ENCODE peak calls at places on chromosomes 6 and 20, in nine cellular contexts. One of them, this sample, is unnamed.

GRCh38 chr20:49768204-49769124 is 44.2 kb upstream of the SLC9A8 start:
- DNase-seq in IMR-90: peak
- DNase-seq in gastrocnemius medialis: peak
- DNase-seq in psoas muscle: peak
- DNase-seq in stomach: peak
- DNase-seq in small intestine: peak
- DNase-seq in tibial artery: peak
- DNase-seq in PC-9: peak
- DNase-seq in dorsolateral prefrontal cortex: no peak
- DNase-seq in this sample: no peak

GRCh38 chr6:141580988-141581387 is 551.7 kb upstream of the GJE1 start:
- DNase-seq in IMR-90: peak
- DNase-seq in gastrocnemius medialis: no peak
- DNase-seq in PC-9: no peak
- DNase-seq in small intestine: no peak
- DNase-seq in psoas muscle: no peak
- DNase-seq in dorsolateral prefrontal cortex: no peak
- DNase-seq in stomach: no peak
- DNase-seq in tibial artery: no peak
- DNase-seq in this sample: no peak

GRCh38 chr20:25280051-25280573 is 32.2 kb downstream of the PYGB start:
- DNase-seq in PC-9: no peak
- DNase-seq in gastrocnemius medialis: no peak
- DNase-seq in dorsolateral prefrontal cortex: peak
- DNase-seq in psoas muscle: peak
- DNase-seq in stomach: peak
- DNase-seq in tibial artery: peak
- DNase-seq in IMR-90: no peak
- DNase-seq in small intestine: no peak
- DNase-seq in this sample: no peak

GRCh38 chr20:58109918-58110635 is 118.4 kb downstream of the ANKRD60 start:
- DNase-seq in PC-9: no peak
- DNase-seq in gastrocnemius medialis: no peak
- DNase-seq in stomach: no peak
- DNase-seq in psoas muscle: no peak
- DNase-seq in dorsolateral prefrontal cortex: no peak
- DNase-seq in small intestine: no peak
- DNase-seq in IMR-90: no peak
- DNase-seq in tibial artery: no peak
- DNase-seq in this sample: no peak

GRCh38 chr6:34806738-34807453 is 15.0 kb downstream of the BLTP3A start:
- DNase-seq in psoas muscle: no peak
- DNase-seq in tibial artery: no peak
- DNase-seq in gastrocnemius medialis: no peak
- DNase-seq in IMR-90: peak
- DNase-seq in PC-9: no peak
- DNase-seq in dorsolateral prefrontal cortex: no peak
- DNase-seq in stomach: no peak
- DNase-seq in small intestine: no peak
- DNase-seq in this sample: no peak

GRCh38 chr20:31593221-31594001 is 11.7 kb upstream of the ID1 start:
- DNase-seq in small intestine: peak
- DNase-seq in tibial artery: no peak
- DNase-seq in IMR-90: peak
- DNase-seq in gastrocnemius medialis: no peak
- DNase-seq in stomach: peak
- DNase-seq in psoas muscle: no peak
- DNase-seq in PC-9: peak
- DNase-seq in dorsolateral prefrontal cortex: no peak
- DNase-seq in this sample: no peak

GRCh38 chr6:116210750-116211425 is 43.0 kb downstream of the TSPYL4 start:
- DNase-seq in PC-9: peak
- DNase-seq in small intestine: no peak
- DNase-seq in psoas muscle: peak
- DNase-seq in gastrocnemius medialis: peak
- DNase-seq in dorsolateral prefrontal cortex: no peak
- DNase-seq in IMR-90: peak
- DNase-seq in tibial artery: no peak
- DNase-seq in stomach: no peak
- DNase-seq in this sample: no peak

GRCh38 chr6:109050447-109051102 is 44.1 kb downstream of the SESN1 start:
- DNase-seq in IMR-90: no peak
- DNase-seq in dorsolateral prefrontal cortex: no peak
- DNase-seq in small intestine: no peak
- DNase-seq in stomach: no peak
- DNase-seq in gastrocnemius medialis: no peak
- DNase-seq in PC-9: no peak
- DNase-seq in tibial artery: no peak
- DNase-seq in psoas muscle: no peak
- DNase-seq in this sample: no peak

GRCh38 chr6:106730672-106731071 is 101.3 kb downstream of the QRSL1 start:
- DNase-seq in psoas muscle: no peak
- DNase-seq in small intestine: no peak
- DNase-seq in stomach: peak
- DNase-seq in tibial artery: no peak
- DNase-seq in IMR-90: no peak
- DNase-seq in gastrocnemius medialis: no peak
- DNase-seq in PC-9: no peak
- DNase-seq in dorsolateral prefrontal cortex: no peak
- DNase-seq in this sample: no peak

GRCh38 chr6:1641391-1641790 is 31.7 kb downstream of the FOXC1 start:
- DNase-seq in IMR-90: no peak
- DNase-seq in psoas muscle: no peak
- DNase-seq in dorsolateral prefrontal cortex: no peak
- DNase-seq in small intestine: peak
- DNase-seq in tibial artery: no peak
- DNase-seq in gastrocnemius medialis: no peak
- DNase-seq in stomach: peak
- DNase-seq in PC-9: peak
- DNase-seq in this sample: no peak

GRCh38 chr6:21046276-21046675 is 512.0 kb downstream of the CDKAL1 start:
- DNase-seq in tibial artery: no peak
- DNase-seq in stomach: no peak
- DNase-seq in PC-9: no peak
- DNase-seq in gastrocnemius medialis: no peak
- DNase-seq in IMR-90: no peak
- DNase-seq in psoas muscle: no peak
- DNase-seq in small intestine: no peak
- DNase-seq in dorsolateral prefrontal cortex: no peak
- DNase-seq in this sample: no peak

DNA sequence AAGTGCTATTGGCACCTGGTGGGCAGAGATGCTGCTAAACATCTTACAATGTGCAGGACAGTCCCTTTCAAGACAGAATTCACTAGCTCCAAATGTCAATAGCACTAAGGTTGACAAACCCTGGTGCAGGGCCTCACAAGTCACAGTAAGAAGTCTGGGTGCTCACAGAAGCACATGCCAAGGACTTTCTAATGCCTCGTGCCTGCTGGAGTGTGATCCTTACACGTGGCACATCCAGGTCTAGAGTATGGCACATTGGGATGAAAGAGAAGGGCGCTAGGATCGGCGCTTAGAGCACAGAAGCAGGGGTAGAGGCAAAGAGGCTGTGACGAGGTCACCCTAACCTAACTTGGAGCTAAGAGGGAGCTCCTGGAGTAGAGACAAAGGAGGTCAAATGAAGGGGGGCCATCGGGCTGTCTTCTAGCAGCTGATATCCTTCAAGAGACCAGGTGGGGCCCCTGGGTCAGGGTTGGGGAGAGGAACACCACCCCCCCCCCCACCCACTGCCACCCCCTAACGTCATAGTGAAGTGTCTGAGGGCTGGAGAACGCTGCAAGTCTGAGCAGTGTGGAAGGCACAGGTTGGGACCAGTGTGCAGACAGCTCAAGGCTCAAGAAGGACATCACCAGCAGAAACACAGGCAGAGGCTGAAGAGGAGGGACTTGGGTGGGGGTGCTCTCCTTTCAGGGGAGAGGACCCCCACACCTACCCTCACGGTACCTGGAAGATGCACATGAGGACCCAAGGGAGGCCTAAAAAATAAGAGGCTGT is 97.7 kb upstream of the MRPS10 start:
- DNase-seq in psoas muscle: no peak
- DNase-seq in PC-9: no peak
- DNase-seq in dorsolateral prefrontal cortex: no peak
- DNase-seq in tibial artery: no peak
- DNase-seq in IMR-90: no peak
- DNase-seq in small intestine: no peak
- DNase-seq in stomach: no peak
- DNase-seq in gastrocnemius medialis: no peak
- DNase-seq in this sample: no peak
- H3K27ac ChIP-seq in psoas muscle: no peak
- H3K27ac ChIP-seq in PC-9: peak
- H3K27ac ChIP-seq in dorsolateral prefrontal cortex: no peak
- H3K27ac ChIP-seq in tibial artery: no peak
- H3K27ac ChIP-seq in IMR-90: peak
- H3K27ac ChIP-seq in small intestine: peak
- H3K27ac ChIP-seq in stomach: peak
- H3K27ac ChIP-seq in gastrocnemius medialis: no peak
- H3K27ac ChIP-seq in this sample: peak

GRCh38 chr6:43494321-43494720 is 15.8 kb downstream of the LRRC73 start:
- DNase-seq in small intestine: no peak
- DNase-seq in dorsolateral prefrontal cortex: no peak
- DNase-seq in psoas muscle: no peak
- DNase-seq in stomach: no peak
- DNase-seq in PC-9: no peak
- DNase-seq in IMR-90: no peak
- DNase-seq in gastrocnemius medialis: no peak
- DNase-seq in tibial artery: no peak
- DNase-seq in this sample: no peak
- H3K27ac ChIP-seq in small intestine: peak
- H3K27ac ChIP-seq in dorsolateral prefrontal cortex: peak
- H3K27ac ChIP-seq in psoas muscle: no peak
- H3K27ac ChIP-seq in stomach: no peak
- H3K27ac ChIP-seq in PC-9: no peak
- H3K27ac ChIP-seq in IMR-90: no peak
- H3K27ac ChIP-seq in gastrocnemius medialis: no peak
- H3K27ac ChIP-seq in tibial artery: no peak
- H3K27ac ChIP-seq in this sample: no peak

DNA sequence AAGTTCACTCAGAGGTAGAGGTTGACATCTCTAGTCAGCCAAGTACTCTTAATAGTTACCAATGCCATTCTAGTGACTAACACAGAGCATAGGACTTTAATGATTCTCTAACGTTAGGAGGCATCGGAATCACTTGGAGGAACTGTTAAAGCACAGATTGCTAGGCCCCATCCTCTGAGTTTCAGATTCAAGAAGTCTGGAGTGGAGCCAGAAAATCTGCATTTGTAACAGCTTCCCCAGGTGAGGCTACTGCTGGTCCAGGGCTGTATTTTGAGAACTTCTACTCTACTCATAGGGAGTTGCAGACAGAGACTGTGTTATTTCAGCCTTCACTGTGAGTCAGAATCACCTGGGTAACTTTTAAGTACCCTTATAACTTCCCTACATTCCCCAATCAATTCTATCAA is 5.7 kb downstream of the LMBRD1 start:
- DNase-seq in small intestine: peak
- DNase-seq in stomach: no peak
- DNase-seq in PC-9: no peak
- DNase-seq in tibial artery: no peak
- DNase-seq in psoas muscle: no peak
- DNase-seq in gastrocnemius medialis: no peak
- DNase-seq in IMR-90: peak
- DNase-seq in dorsolateral prefrontal cortex: no peak
- DNase-seq in this sample: no peak
- H3K27ac ChIP-seq in small intestine: peak
- H3K27ac ChIP-seq in stomach: peak
- H3K27ac ChIP-seq in PC-9: no peak
- H3K27ac ChIP-seq in tibial artery: peak
- H3K27ac ChIP-seq in psoas muscle: peak
- H3K27ac ChIP-seq in gastrocnemius medialis: peak
- H3K27ac ChIP-seq in IMR-90: no peak
- H3K27ac ChIP-seq in dorsolateral prefrontal cortex: no peak
- H3K27ac ChIP-seq in this sample: peak

GRCh38 chr6:6834356-6835342 is 246.1 kb downstream of the LY86 start:
- DNase-seq in tibial artery: no peak
- DNase-seq in stomach: no peak
- DNase-seq in dorsolateral prefrontal cortex: no peak
- DNase-seq in IMR-90: no peak
- DNase-seq in gastrocnemius medialis: no peak
- DNase-seq in PC-9: no peak
- DNase-seq in small intestine: peak
- DNase-seq in psoas muscle: no peak
- DNase-seq in this sample: no peak
- H3K27ac ChIP-seq in tibial artery: no peak
- H3K27ac ChIP-seq in stomach: no peak
- H3K27ac ChIP-seq in dorsolateral prefrontal cortex: no peak
- H3K27ac ChIP-seq in IMR-90: no peak
- H3K27ac ChIP-seq in gastrocnemius medialis: no peak
- H3K27ac ChIP-seq in PC-9: no peak
- H3K27ac ChIP-seq in small intestine: no peak
- H3K27ac ChIP-seq in psoas muscle: no peak
- H3K27ac ChIP-seq in this sample: no peak

GRCh38 chr6:30915591-30915946 is 1.5 kb downstream of the VARS2 start:
- DNase-seq in dorsolateral prefrontal cortex: no peak
- DNase-seq in IMR-90: peak
- DNase-seq in tibial artery: no peak
- DNase-seq in small intestine: peak
- DNase-seq in psoas muscle: no peak
- DNase-seq in stomach: no peak
- DNase-seq in gastrocnemius medialis: no peak
- DNase-seq in PC-9: peak
- DNase-seq in this sample: no peak
- H3K27ac ChIP-seq in dorsolateral prefrontal cortex: peak
- H3K27ac ChIP-seq in IMR-90: no peak
- H3K27ac ChIP-seq in tibial artery: peak
- H3K27ac ChIP-seq in small intestine: no peak
- H3K27ac ChIP-seq in psoas muscle: peak
- H3K27ac ChIP-seq in stomach: peak
- H3K27ac ChIP-seq in gastrocnemius medialis: peak
- H3K27ac ChIP-seq in PC-9: no peak
- H3K27ac ChIP-seq in this sample: peak

GRCh38 chr20:53569005-53569404 is 24.6 kb downstream of the ZNF217 start:
- DNase-seq in stomach: no peak
- DNase-seq in gastrocnemius medialis: no peak
- DNase-seq in psoas muscle: no peak
- DNase-seq in tibial artery: no peak
- DNase-seq in small intestine: no peak
- DNase-seq in dorsolateral prefrontal cortex: no peak
- DNase-seq in IMR-90: no peak
- DNase-seq in PC-9: no peak
- DNase-seq in this sample: no peak

GRCh38 chr20:53570446-53571276 is 23.0 kb downstream of the ZNF217 start:
- DNase-seq in small intestine: peak
- DNase-seq in psoas muscle: no peak
- DNase-seq in tibial artery: no peak
- DNase-seq in PC-9: no peak
- DNase-seq in stomach: peak
- DNase-seq in IMR-90: no peak
- DNase-seq in gastrocnemius medialis: no peak
- DNase-seq in dorsolateral prefrontal cortex: no peak
- DNase-seq in this sample: no peak

GRCh38 chr20:53569606-53570307 is 23.9 kb downstream of the ZNF217 start:
- DNase-seq in tibial artery: no peak
- DNase-seq in IMR-90: no peak
- DNase-seq in small intestine: peak
- DNase-seq in dorsolateral prefrontal cortex: no peak
- DNase-seq in gastrocnemius medialis: no peak
- DNase-seq in stomach: peak
- DNase-seq in PC-9: no peak
- DNase-seq in psoas muscle: no peak
- DNase-seq in this sample: no peak

GRCh38 chr20:53574259-53574789 is 19.3 kb downstream of the ZNF217 start:
- DNase-seq in stomach: peak
- DNase-seq in gastrocnemius medialis: no peak
- DNase-seq in small intestine: no peak
- DNase-seq in tibial artery: no peak
- DNase-seq in dorsolateral prefrontal cortex: no peak
- DNase-seq in psoas muscle: no peak
- DNase-seq in IMR-90: no peak
- DNase-seq in PC-9: no peak
- DNase-seq in this sample: no peak

GRCh38 chr20:53571555-53572286 is 21.9 kb downstream of the ZNF217 start:
- DNase-seq in tibial artery: no peak
- DNase-seq in psoas muscle: no peak
- DNase-seq in PC-9: no peak
- DNase-seq in stomach: no peak
- DNase-seq in IMR-90: no peak
- DNase-seq in dorsolateral prefrontal cortex: no peak
- DNase-seq in small intestine: no peak
- DNase-seq in gastrocnemius medialis: no peak
- DNase-seq in this sample: no peak
- H3K27ac ChIP-seq in tibial artery: no peak
- H3K27ac ChIP-seq in psoas muscle: no peak
- H3K27ac ChIP-seq in PC-9: no peak
- H3K27ac ChIP-seq in stomach: no peak
- H3K27ac ChIP-seq in IMR-90: no peak
- H3K27ac ChIP-seq in dorsolateral prefrontal cortex: no peak
- H3K27ac ChIP-seq in small intestine: no peak
- H3K27ac ChIP-seq in gastrocnemius medialis: no peak
- H3K27ac ChIP-seq in this sample: no peak